ENCODE peak calls at places on chromosomes 6 and 20, in four cellular contexts. One of them, this sample, is unnamed.

GRCh38 chr6:19805146-19805515 is 32.0 kb upstream of the ID4 start:
- DNase-seq in H9: no peak
- DNase-seq in neuronal stem cell: no peak
- DNase-seq in IMR-90: peak; percentile 14
- DNase-seq in this sample: peak; percentile 70

GRCh38 chr6:108446629-108447150 is 114.0 kb upstream of the FOXO3 start:
- DNase-seq in H9: no peak
- DNase-seq in neuronal stem cell: no peak
- DNase-seq in IMR-90: no peak
- DNase-seq in this sample: no peak

GRCh38 chr20:63497946-63498935 is 642 bp downstream of the EEF1A2 start:
- DNase-seq in H9: peak; percentile 53
- DNase-seq in neuronal stem cell: no peak
- DNase-seq in IMR-90: peak; percentile 36
- DNase-seq in this sample: peak; percentile 65

GRCh38 chr6:156718647-156719394 is 58.4 kb upstream of the ARID1B start:
- DNase-seq in H9: peak; percentile 33
- DNase-seq in neuronal stem cell: no peak
- DNase-seq in IMR-90: peak; percentile 55
- DNase-seq in this sample: peak; percentile 53

GRCh38 chr6:43061861-43062260 is 2.4 kb downstream of the KLC4 start:
- DNase-seq in H9: no peak
- DNase-seq in neuronal stem cell: no peak
- DNase-seq in IMR-90: peak; percentile 44
- DNase-seq in this sample: no peak

GRCh38 chr6:170243386-170243785 is 47.5 kb downstream of the DLL1 start:
- DNase-seq in H9: no peak
- DNase-seq in neuronal stem cell: no peak
- DNase-seq in IMR-90: no peak
- DNase-seq in this sample: no peak

GRCh38 chr6:131250121-131250520 is 114.9 kb downstream of the AKAP7 start:
- DNase-seq in H9: peak; percentile 63
- DNase-seq in neuronal stem cell: peak; percentile 36
- DNase-seq in IMR-90: peak; percentile 48
- DNase-seq in this sample: peak; percentile 46

GRCh38 chr20:39823239-39823638 is 861.1 kb downstream of the DHX35 start:
- DNase-seq in H9: no peak
- DNase-seq in neuronal stem cell: no peak
- DNase-seq in IMR-90: peak; percentile 58
- DNase-seq in this sample: peak; percentile 72

GRCh38 chr6:119966484-119966883 is 616.9 kb upstream of the MAN1A1 start:
- DNase-seq in H9: peak; percentile 78
- DNase-seq in neuronal stem cell: no peak
- DNase-seq in IMR-90: no peak
- DNase-seq in this sample: no peak

GRCh38 chr6:105545206-105545920 is 142.5 kb upstream of the PREP start:
- DNase-seq in H9: no peak
- DNase-seq in neuronal stem cell: no peak
- DNase-seq in IMR-90: no peak
- DNase-seq in this sample: peak; percentile 37

GRCh38 chr20:43925786-43926185 is 11.1 kb downstream of the TOX2 start:
- DNase-seq in H9: no peak
- DNase-seq in neuronal stem cell: no peak
- DNase-seq in IMR-90: peak; percentile 58
- DNase-seq in this sample: no peak

GRCh38 chr20:4962257-4962855 is 39.0 kb downstream of the SLC23A2 start:
- DNase-seq in H9: no peak
- DNase-seq in neuronal stem cell: no peak
- DNase-seq in IMR-90: no peak
- DNase-seq in this sample: no peak

GRCh38 chr6:7673063-7673536 is 52.8 kb upstream of the BMP6 start:
- DNase-seq in H9: peak; percentile 83
- DNase-seq in neuronal stem cell: peak; percentile 26
- DNase-seq in IMR-90: peak; percentile 5
- DNase-seq in this sample: no peak

GRCh38 chr6:31568537-31568961 is 3.5 kb upstream of the LTA start:
- DNase-seq in H9: no peak
- DNase-seq in neuronal stem cell: no peak
- DNase-seq in IMR-90: no peak
- DNase-seq in this sample: no peak

GRCh38 chr6:106799008-106799952 is 169.9 kb downstream of the QRSL1 start:
- DNase-seq in H9: no peak
- DNase-seq in neuronal stem cell: no peak
- DNase-seq in IMR-90: peak; percentile 26
- DNase-seq in this sample: peak; percentile 83

GRCh38 chr6:154907293-154907692 is 87.8 kb upstream of the TIAM2 start:
- DNase-seq in H9: no peak
- DNase-seq in neuronal stem cell: no peak
- DNase-seq in IMR-90: peak; percentile 16
- DNase-seq in this sample: no peak

GRCh38 chr6:137750284-137750683 is 116.8 kb upstream of the TNFAIP3 start:
- DNase-seq in H9: no peak
- DNase-seq in neuronal stem cell: no peak
- DNase-seq in IMR-90: no peak
- DNase-seq in this sample: no peak

GRCh38 chr6:112311950-112312547 is 35.1 kb upstream of the RFPL4B start:
- DNase-seq in H9: no peak
- DNase-seq in neuronal stem cell: no peak
- DNase-seq in IMR-90: peak; percentile 38
- DNase-seq in this sample: peak; percentile 33

GRCh38 chr6:11650711-11651110 is 113.2 kb downstream of the TMEM170B start:
- DNase-seq in H9: no peak
- DNase-seq in neuronal stem cell: no peak
- DNase-seq in IMR-90: no peak
- DNase-seq in this sample: peak; percentile 36

GRCh38 chr20:24745617-24746350 is 203.3 kb upstream of the CST7 start:
- DNase-seq in H9: peak; percentile 17
- DNase-seq in neuronal stem cell: no peak
- DNase-seq in IMR-90: no peak
- DNase-seq in this sample: no peak

GRCh38 chr20:61049684-61050083 is 202.4 kb upstream of the CDH4 start:
- DNase-seq in H9: no peak
- DNase-seq in neuronal stem cell: no peak
- DNase-seq in IMR-90: no peak
- DNase-seq in this sample: no peak

GRCh38 chr6:134177753-134178229 is 125.4 kb upstream of the SLC2A12 start:
- DNase-seq in H9: no peak
- DNase-seq in neuronal stem cell: no peak
- DNase-seq in IMR-90: peak; percentile 69
- DNase-seq in this sample: peak; percentile 72
- H4K91ac ChIP-seq in H9: no peak overlapping the region
- H4K91ac ChIP-seq in neuronal stem cell: no peak overlapping the region
- H4K91ac ChIP-seq in IMR-90: peak overlapping the region; percentile 90
- H4K91ac ChIP-seq in this sample: no peak overlapping the region

DNA sequence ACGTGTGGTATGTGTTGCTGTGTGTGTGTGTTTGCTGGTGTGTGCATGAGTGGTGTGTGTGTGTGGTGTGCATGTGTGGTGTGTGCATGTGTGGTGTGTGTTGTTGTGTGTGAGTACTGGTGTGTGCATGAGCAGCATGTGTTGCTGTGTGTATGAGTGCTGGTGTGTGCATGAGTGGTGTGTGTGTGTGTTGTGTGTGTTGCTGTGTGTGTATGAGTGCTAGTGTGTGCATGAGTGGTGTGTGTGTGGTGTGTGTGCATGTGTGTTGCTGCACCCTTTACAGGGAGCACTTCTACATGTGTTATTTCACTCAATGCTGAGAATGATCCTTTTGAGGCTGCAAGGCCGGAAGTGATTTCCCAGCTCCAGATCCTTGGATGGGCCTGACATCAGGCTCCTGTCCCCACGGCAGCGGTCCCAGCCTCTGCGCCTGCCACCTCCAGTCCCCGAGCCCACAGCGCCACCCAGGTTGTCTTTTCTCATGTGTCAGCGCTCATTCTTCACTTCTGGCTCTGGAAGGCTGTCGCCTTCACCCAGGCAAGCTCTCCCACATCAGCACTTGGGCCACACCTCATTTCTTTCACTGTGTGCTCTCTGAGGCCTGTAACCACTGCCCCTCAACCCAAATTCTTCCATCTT is 2.6 kb downstream of the NPEPL1 start:
- DNase-seq in H9: peak; percentile 38
- DNase-seq in neuronal stem cell: no peak
- DNase-seq in IMR-90: no peak
- DNase-seq in this sample: no peak
- H4K91ac ChIP-seq in H9: no peak overlapping the region
- H4K91ac ChIP-seq in neuronal stem cell: peak overlapping the region; percentile 44
- H4K91ac ChIP-seq in IMR-90: no peak overlapping the region
- H4K91ac ChIP-seq in this sample: no peak overlapping the region

GRCh38 chr20:57469418-57470211 is 55.3 kb downstream of the CTCFL start:
- DNase-seq in H9: no peak
- DNase-seq in neuronal stem cell: no peak
- DNase-seq in IMR-90: no peak
- DNase-seq in this sample: no peak
- H4K91ac ChIP-seq in H9: no peak overlapping the region
- H4K91ac ChIP-seq in neuronal stem cell: no peak overlapping the region
- H4K91ac ChIP-seq in IMR-90: no peak overlapping the region
- H4K91ac ChIP-seq in this sample: no peak overlapping the region

GRCh38 chr20:45440424-45440823 is 24.5 kb downstream of the PIGT start:
- DNase-seq in H9: no peak
- DNase-seq in neuronal stem cell: no peak
- DNase-seq in IMR-90: no peak
- DNase-seq in this sample: no peak
- H4K91ac ChIP-seq in H9: no peak overlapping the region
- H4K91ac ChIP-seq in neuronal stem cell: no peak overlapping the region
- H4K91ac ChIP-seq in IMR-90: no peak overlapping the region
- H4K91ac ChIP-seq in this sample: no peak overlapping the region

DNA sequence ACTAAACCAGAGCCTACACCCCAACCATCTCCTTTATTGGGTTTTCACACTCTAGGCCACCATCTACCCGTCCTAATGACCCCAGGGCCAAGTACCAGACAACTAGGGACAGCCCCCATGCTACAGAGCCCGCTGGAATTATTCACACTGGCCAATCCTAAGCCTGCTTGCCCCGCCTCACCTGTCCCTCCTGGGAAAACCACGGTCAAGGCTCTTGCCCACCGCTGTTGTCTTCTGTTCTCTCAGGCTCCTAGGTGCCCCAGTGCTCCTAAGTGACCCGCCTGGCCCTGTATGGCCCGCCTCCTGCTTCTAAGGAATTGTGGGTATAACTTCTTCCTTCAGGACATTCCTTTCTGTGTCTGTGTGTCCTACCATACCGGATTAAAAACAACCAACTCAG is 453.4 kb downstream of the CD83 start:
- DNase-seq in H9: no peak
- DNase-seq in neuronal stem cell: no peak
- DNase-seq in IMR-90: no peak
- DNase-seq in this sample: no peak
- H4K91ac ChIP-seq in H9: no peak overlapping the region
- H4K91ac ChIP-seq in neuronal stem cell: no peak overlapping the region
- H4K91ac ChIP-seq in IMR-90: no peak overlapping the region
- H4K91ac ChIP-seq in this sample: no peak overlapping the region

GRCh38 chr6:47092249-47092648 is 50.1 kb upstream of the ADGRF1 start:
- DNase-seq in H9: no peak
- DNase-seq in neuronal stem cell: no peak
- DNase-seq in IMR-90: no peak
- DNase-seq in this sample: peak; percentile 31
- H4K91ac ChIP-seq in H9: no peak overlapping the region
- H4K91ac ChIP-seq in neuronal stem cell: no peak overlapping the region
- H4K91ac ChIP-seq in IMR-90: no peak overlapping the region
- H4K91ac ChIP-seq in this sample: peak overlapping the region; percentile 53

GRCh38 chr6:44543664-44544063 is 156.2 kb downstream of the CDC5L start:
- DNase-seq in H9: no peak
- DNase-seq in neuronal stem cell: no peak
- DNase-seq in IMR-90: no peak
- DNase-seq in this sample: no peak
- H4K91ac ChIP-seq in H9: no peak overlapping the region
- H4K91ac ChIP-seq in neuronal stem cell: no peak overlapping the region
- H4K91ac ChIP-seq in IMR-90: no peak overlapping the region
- H4K91ac ChIP-seq in this sample: no peak overlapping the region

GRCh38 chr20:46903937-46904336 is 9.3 kb downstream of the EYA2 start:
- DNase-seq in H9: no peak
- DNase-seq in neuronal stem cell: no peak
- DNase-seq in IMR-90: no peak
- DNase-seq in this sample: no peak
- H4K91ac ChIP-seq in H9: no peak overlapping the region
- H4K91ac ChIP-seq in neuronal stem cell: no peak overlapping the region
- H4K91ac ChIP-seq in IMR-90: no peak overlapping the region
- H4K91ac ChIP-seq in this sample: no peak overlapping the region

DNA sequence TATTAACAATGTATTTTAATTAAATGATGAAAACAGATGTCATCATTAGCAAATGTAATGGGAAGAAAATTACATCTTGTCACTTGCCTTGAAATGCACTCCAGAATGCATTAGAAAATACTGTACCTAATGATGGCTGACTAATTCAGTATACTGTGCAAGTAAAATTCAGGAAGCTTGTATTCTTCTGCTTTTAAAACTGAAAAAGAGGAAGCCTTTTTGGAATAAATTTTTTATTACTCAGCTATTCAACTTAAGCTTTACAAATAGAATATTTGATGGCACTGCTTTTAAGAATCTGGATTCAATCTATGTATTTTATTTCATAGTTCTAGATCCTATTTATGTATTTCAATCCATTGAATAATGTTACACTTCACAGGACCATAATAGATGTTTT is 195.5 kb downstream of the RIMS1 start:
- DNase-seq in H9: no peak
- DNase-seq in neuronal stem cell: no peak
- DNase-seq in IMR-90: no peak
- DNase-seq in this sample: no peak
- H4K91ac ChIP-seq in H9: no peak overlapping the region
- H4K91ac ChIP-seq in neuronal stem cell: no peak overlapping the region
- H4K91ac ChIP-seq in IMR-90: no peak overlapping the region
- H4K91ac ChIP-seq in this sample: no peak overlapping the region

GRCh38 chr6:36110863-36111262 is 19.4 kb upstream of the MAPK13 start:
- DNase-seq in H9: no peak
- DNase-seq in neuronal stem cell: no peak
- DNase-seq in IMR-90: no peak
- DNase-seq in this sample: no peak
- H4K91ac ChIP-seq in H9: no peak overlapping the region
- H4K91ac ChIP-seq in neuronal stem cell: no peak overlapping the region
- H4K91ac ChIP-seq in IMR-90: no peak overlapping the region
- H4K91ac ChIP-seq in this sample: no peak overlapping the region

This sample was measured in mesenchymal stem cell.